ENCODE peak calls at places on chromosomes 16 and 17, in six cellular contexts. H, T, F, I, N and V are unnamed samples.
A peak's percentile ranks its signal among the peaks of the same experiment; 100 is the strongest.

GRCh38 chr16:84308120-84308519 is 13.4 kb downstream of the WFDC1 start:
- DNase-seq in H (no peak), T (peak; percentile 67), F (no peak), I (peak; percentile 73), N (peak; percentile 36), V (no peak)

GRCh38 chr16:27407158-27407557 is 5.2 kb downstream of the IL21R start:
- DNase-seq in H (no peak), T (no peak), F (no peak), I (no peak), N (no peak), V (no peak)

GRCh38 chr17:28549274-28550132 is 2.9 kb downstream of the UNC119 start:
- DNase-seq in H (peak; percentile 30), T (peak; percentile 93), F (peak; percentile 50), I (no peak), N (no peak), V (no peak)

GRCh38 chr17:3557768-3558583 is at the start of gene TRPV3:
- DNase-seq in H (peak; percentile 54), T (no peak), F (peak; percentile 57), I (no peak), N (no peak), V (no peak)

GRCh38 chr16:27726621-27727275 is 176.8 kb downstream of the KATNIP start:
- DNase-seq in H (no peak), T (no peak), F (no peak), I (no peak), N (no peak), V (no peak)

GRCh38 chr17:27327871-27328270 is 34.0 kb downstream of the WSB1 start:
- DNase-seq in H (no peak), T (no peak), F (no peak), I (no peak), N (no peak), V (no peak)

GRCh38 chr16:88585269-88585668 is 15.1 kb downstream of the ZC3H18 start:
- DNase-seq in H (no peak), T (no peak), F (no peak), I (no peak), N (no peak), V (no peak)

GRCh38 chr16:87847785-87848675 is 21.3 kb downstream of the SLC7A5 start:
- DNase-seq in H (no peak), T (no peak), F (no peak), I (no peak), N (no peak), V (peak; percentile 79)

GRCh38 chr17:1730345-1731193 is 6.1 kb downstream of the WDR81 start:
- DNase-seq in H (no peak), T (no peak), F (no peak), I (peak; percentile 86), N (no peak), V (peak; percentile 96)

GRCh38 chr16:77793417-77793816 is 5.1 kb downstream of the VAT1L start:
- DNase-seq in H (no peak), T (no peak), F (no peak), I (no peak), N (no peak), V (no peak)

GRCh38 chr17:55433629-55434422 is 12.2 kb upstream of the MMD start:
- DNase-seq in H (no peak), T (no peak), F (no peak), I (no peak), N (no peak), V (no peak)

GRCh38 chr16:74049027-74049426 is 247.6 kb upstream of the PSMD7 start:
- DNase-seq in H (no peak), T (no peak), F (no peak), I (no peak), N (no peak), V (no peak)

GRCh38 chr17:77963441-77963840 is 4.9 kb downstream of the TNRC6C start:
- DNase-seq in H (no peak), T (no peak), F (peak; percentile 50), I (no peak), N (peak; percentile 20), V (no peak)

GRCh38 chr17:82370471-82371332 is 863 bp upstream of the UTS2R start:
- DNase-seq in H (no peak), T (no peak), F (no peak), I (no peak), N (no peak), V (no peak)

GRCh38 chr16:57824880-57825279 is 22.6 kb upstream of the KIFC3 start:
- DNase-seq in H (no peak), T (no peak), F (no peak), I (peak; percentile 86), N (peak; percentile 95), V (no peak)

GRCh38 chr17:41588126-41588810 is 1.6 kb upstream of the KRT14 start:
- DNase-seq in H (no peak), T (no peak), F (no peak), I (peak; percentile 30), N (no peak), V (no peak)